ENCODE peak calls at places on chromosomes 13 and 19, in nine cellular contexts. L is sigmoid colon, F is spleen, O is heart left ventricle, M is A549, R is breast epithelium, D is transverse colon, X is IMR-90, W is Peyer's patch. P is an unnamed sample. For H3K4me1, the result is how much of the 10 kb centered on the place peaks cover.

GRCh38 chr13:109271991-109272454 is 514.4 kb downstream of the IRS2 start:
- DNase-seq in X (no peak), W (no peak), R (no peak), O (no peak), F (no peak), M (no peak), D (no peak), L (no peak), P (no peak)

GRCh38 chr19:7529246-7529600 is 6.3 kb upstream of the PNPLA6 start:
- DNase-seq in X (no peak), L (no peak), D (no peak), M (no peak), W (peak), O (peak), F (no peak), R (no peak), P (no peak)

GRCh38 chr19:1102407-1103106 is 1.2 kb upstream of the GPX4 start:
- DNase-seq in R (no peak), W (no peak), D (peak), X (peak), O (no peak), L (no peak), F (no peak), M (no peak), P (peak)

GRCh38 chr13:87827479-87827878 is 156.3 kb downstream of the SLITRK5 start:
- DNase-seq in M (no peak), W (no peak), R (no peak), L (no peak), X (no peak), D (no peak), F (no peak), O (no peak), P (no peak)

GRCh38 chr13:97194473-97194872 is 27.7 kb upstream of the MBNL2 start:
- DNase-seq in F (no peak), M (no peak), X (peak), L (no peak), O (no peak), D (no peak), W (no peak), R (no peak), P (no peak)

GRCh38 chr19:35363711-35364425 is 5.6 kb downstream of the FFAR3 start:
- DNase-seq in L (no peak), X (no peak), D (no peak), M (no peak), R (peak), F (no peak), W (no peak), O (no peak), P (no peak)

GRCh38 chr13:49441846-49442245 is 2.0 kb downstream of the CAB39L start:
- DNase-seq in F (no peak), D (no peak), O (no peak), W (no peak), X (peak), L (no peak), M (no peak), R (no peak), P (no peak)

GRCh38 chr19:51719251-51719901 is 4.4 kb downstream of the HAS1 start:
- DNase-seq in W (no peak), L (no peak), D (no peak), M (no peak), R (no peak), X (no peak), O (no peak), F (no peak), P (no peak)

GRCh38 chr19:39046037-39046821 is 13.9 kb upstream of the FBXO27 start:
- DNase-seq in M (no peak), W (no peak), F (no peak), O (no peak), X (no peak), D (no peak), L (no peak), R (no peak), P (no peak)

GRCh38 chr19:30341646-30342201 is 30.5 kb upstream of the ZNF536 start:
- DNase-seq in O (no peak), W (no peak), M (no peak), L (no peak), F (no peak), X (no peak), R (no peak), D (no peak), P (no peak)

GRCh38 chr19:39531834-39532232 is 819 bp downstream of the EID2B start:
- DNase-seq in L (peak), X (no peak), R (peak), F (no peak), D (no peak), W (no peak), O (no peak), M (no peak), P (no peak)

GRCh38 chr13:31761951-31762350 is 22.6 kb downstream of the RXFP2 start:
- DNase-seq in O (no peak), D (no peak), X (peak), F (no peak), W (no peak), L (no peak), M (no peak), R (no peak), P (no peak)

GRCh38 chr13:28117689-28118377 is 17.5 kb upstream of the FLT3 start:
- DNase-seq in X (no peak), D (peak), L (no peak), R (no peak), W (no peak), F (no peak), O (peak), M (no peak), P (peak)

GRCh38 chr19:2949939-2950285 is 5.1 kb upstream of the ZNF77 start:
- DNase-seq in M (peak), W (peak), L (no peak), D (no peak), X (peak), O (no peak), R (no peak), F (no peak), P (no peak)

GRCh38 chr19:18086590-18087138 is at the start of gene IL12RB1:
- DNase-seq in R (no peak), M (no peak), F (peak), L (no peak), W (no peak), D (peak), X (no peak), O (no peak), P (no peak)

GRCh38 chr13:34523401-34523800 is 418.7 kb upstream of the NBEA start:
- DNase-seq in O (no peak), D (no peak), L (no peak), X (no peak), W (no peak), F (no peak), M (no peak), R (no peak), P (no peak)

GRCh38 chr19:28874742-28875141 is 338.2 kb downstream of the UQCRFS1 start:
- DNase-seq in R (no peak), D (no peak), L (no peak), F (no peak), O (no peak), M (no peak), X (no peak), W (no peak), P (no peak)

GRCh38 chr19:4673726-4674125 is 3.6 kb upstream of the MYDGF start:
- DNase-seq in L (no peak), M (no peak), W (no peak), D (no peak), R (no peak), F (no peak), O (no peak), X (no peak), P (no peak)

GRCh38 chr19:32351807-32352630 is 6.6 kb downstream of the ZNF507 start:
- DNase-seq in X (peak), R (no peak), D (no peak), M (no peak), O (no peak), W (no peak), L (no peak), F (no peak), P (no peak)

GRCh38 chr19:2722541-2723344 is 1.6 kb upstream of the DIRAS1 start:
- DNase-seq in R (peak), W (no peak), O (peak), X (peak), L (peak), F (no peak), M (peak), D (peak), P (peak)

DNA sequence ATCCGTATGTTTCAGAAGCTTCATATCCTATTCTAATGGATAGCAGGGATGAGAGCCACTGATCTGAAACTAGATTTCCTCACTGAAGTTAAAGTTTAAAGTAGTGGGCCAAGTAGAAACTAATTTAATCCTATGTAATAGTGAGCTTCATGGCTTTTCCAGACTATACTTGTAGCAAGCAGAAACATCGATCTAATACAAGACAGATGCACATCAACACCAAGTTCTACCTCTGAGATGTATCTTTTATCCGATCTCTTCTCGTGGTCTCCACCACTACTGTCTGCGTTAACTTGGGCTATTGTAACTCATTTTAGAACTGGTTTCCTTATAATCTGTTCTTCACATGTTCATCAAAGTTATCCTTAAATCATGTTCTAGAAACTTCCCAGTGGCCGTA is 3.1 kb downstream of the ERCC5 start:
- DNase-seq in F (no peak), R (no peak), D (no peak), W (no peak), M (no peak), L (no peak), O (no peak), X (no peak), P (no peak)
- H3K4me3 ChIP-seq in F (no peak), R (no peak), D (no peak), W (no peak), M (no peak), L (no peak), O (no peak), X (no peak), P (no peak)

DNA sequence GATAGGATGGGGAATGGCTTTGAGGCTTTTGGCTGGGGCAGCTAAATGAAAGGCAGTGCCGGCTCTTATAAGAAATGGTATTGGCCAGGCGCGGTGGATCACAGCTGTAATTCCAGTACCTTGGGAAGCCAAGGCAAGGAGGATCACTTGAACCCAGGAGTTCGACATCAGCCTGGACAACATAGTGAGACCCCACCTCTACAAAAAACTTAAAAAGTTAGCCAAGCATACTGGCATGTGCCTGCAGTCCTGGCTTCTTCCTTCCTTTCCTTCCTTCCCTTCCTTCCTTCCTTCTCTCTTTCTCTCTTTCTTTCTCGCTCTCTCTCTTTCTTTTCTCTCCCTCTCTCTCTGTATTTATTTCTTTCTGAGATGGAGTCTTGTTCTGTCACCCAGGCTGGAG is 3.1 kb downstream of the CA11 start:
- DNase-seq in W (no peak), X (no peak), M (no peak), F (no peak), O (no peak), D (no peak), L (no peak), R (no peak), P (no peak)
- H3K4me1 ChIP-seq in W (under half), X (under half), M (under half), F (under half), O (under half), D (under half), L (under half), R (under half), P (under half)

DNA sequence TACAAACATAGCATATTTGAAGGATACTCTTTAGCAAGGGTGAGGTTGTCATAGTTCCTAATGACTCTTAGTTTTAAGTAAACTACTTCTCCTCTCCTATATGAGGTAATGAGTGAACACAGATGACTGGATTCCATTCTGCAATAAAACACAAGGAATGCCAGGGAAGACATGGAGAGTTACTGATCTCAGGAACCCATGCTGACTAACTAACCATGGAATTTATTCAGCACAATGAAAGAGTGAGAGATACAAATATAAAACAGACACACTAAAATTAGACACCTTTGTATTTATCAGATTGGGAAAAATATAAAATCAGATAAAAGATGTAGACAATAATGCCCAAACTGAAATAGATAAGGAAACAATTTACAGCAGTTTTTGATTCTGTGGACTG is 1525.9 kb upstream of the SLC10A2 start:
- DNase-seq in L (no peak), R (no peak), M (no peak), D (no peak), X (peak), F (no peak), W (no peak), O (no peak), P (no peak)
- TF ChIP-seq POLR2A in L (no peak), R (no peak), M (no peak), D (no peak), X (no peak), F (no peak), W (no peak), O (no peak), P (no peak)

DNA sequence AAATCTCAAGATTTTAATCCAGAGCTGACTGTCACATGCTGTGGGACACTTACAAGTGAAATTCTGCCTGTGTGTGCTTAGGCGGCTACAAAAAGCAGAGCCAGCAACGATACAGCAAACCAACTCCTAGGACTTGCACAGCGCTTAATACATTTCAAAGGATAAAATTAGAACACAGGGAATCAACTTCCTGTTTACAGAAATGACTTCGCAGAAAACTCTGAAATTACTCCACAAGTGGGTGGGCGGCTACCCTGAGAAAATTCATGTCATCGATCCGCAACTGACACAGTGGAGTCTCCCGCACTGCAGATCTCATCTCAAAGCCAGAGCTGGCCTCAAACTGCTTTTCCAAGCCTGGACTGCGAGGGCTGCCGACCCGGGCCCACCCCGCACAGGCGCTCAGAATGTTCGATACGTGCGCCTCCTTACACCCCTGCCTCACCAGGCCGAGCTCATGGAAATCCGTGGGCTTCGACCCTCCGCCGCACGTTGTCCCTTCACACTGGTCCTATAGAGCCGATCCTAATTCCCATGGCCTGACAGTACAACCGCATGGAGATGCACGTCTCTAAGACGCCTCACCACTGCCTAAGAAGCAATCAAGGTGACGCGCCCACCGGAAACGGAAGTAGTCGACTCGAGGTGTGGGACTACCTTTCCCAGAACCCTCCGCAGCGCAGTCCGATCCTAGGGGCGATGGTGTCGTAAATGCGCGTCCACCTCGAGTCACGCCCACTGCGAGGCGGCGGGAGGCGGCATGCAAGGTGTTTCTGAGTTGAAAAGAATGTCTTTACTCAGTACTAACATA is at the start of gene ZNF229:
- DNase-seq in O (peak), F (peak), R (peak), X (peak), D (peak), M (peak), L (peak), W (peak), P (peak)
- H3K4me3 ChIP-seq in O (peak), F (peak), R (peak), X (peak), D (peak), M (peak), L (peak), W (peak), P (peak)